ENCODE peak calls at places on chromosome 5, in six cellular contexts. One of them, this sample, is unnamed.

GRCh38 chr5:180301253-180301652 is 9.4 kb upstream of the MAPK9 start:
- DNase-seq in cardiac fibroblast: no peak
- DNase-seq in foreskin fibroblast: no peak
- DNase-seq in pancreas: no peak
- DNase-seq in HCT116: no peak
- DNase-seq in NB4: no peak
- DNase-seq in this sample: no peak

GRCh38 chr5:15433709-15434108 is 66.3 kb upstream of the FBXL7 start:
- DNase-seq in cardiac fibroblast: no peak
- DNase-seq in pancreas: no peak
- DNase-seq in foreskin fibroblast: no peak
- DNase-seq in HCT116: no peak
- DNase-seq in NB4: no peak
- DNase-seq in this sample: no peak

GRCh38 chr5:36928947-36929346 is 52.4 kb downstream of the NIPBL start:
- DNase-seq in HCT116: no peak
- DNase-seq in NB4: no peak
- DNase-seq in cardiac fibroblast: peak; percentile 52
- DNase-seq in pancreas: no peak
- DNase-seq in foreskin fibroblast: peak; percentile 77
- DNase-seq in this sample: no peak

GRCh38 chr5:72402381-72402890 is 82.3 kb downstream of the PTCD2 start:
- DNase-seq in foreskin fibroblast: peak; percentile 83
- DNase-seq in HCT116: no peak
- DNase-seq in cardiac fibroblast: no peak
- DNase-seq in pancreas: no peak
- DNase-seq in NB4: no peak
- DNase-seq in this sample: no peak

GRCh38 chr5:66840527-66841013 is 244.4 kb downstream of the MAST4 start:
- DNase-seq in NB4: peak; percentile 77
- DNase-seq in pancreas: no peak
- DNase-seq in cardiac fibroblast: no peak
- DNase-seq in HCT116: no peak
- DNase-seq in foreskin fibroblast: peak; percentile 44
- DNase-seq in this sample: no peak

GRCh38 chr5:172548311-172548731 is 92.7 kb upstream of the NEURL1B start:
- DNase-seq in foreskin fibroblast: no peak
- DNase-seq in cardiac fibroblast: no peak
- DNase-seq in pancreas: no peak
- DNase-seq in HCT116: no peak
- DNase-seq in NB4: no peak
- DNase-seq in this sample: no peak

GRCh38 chr5:154900071-154900470 is 37.9 kb downstream of the GEMIN5 start:
- DNase-seq in NB4: no peak
- DNase-seq in HCT116: no peak
- DNase-seq in pancreas: no peak
- DNase-seq in foreskin fibroblast: no peak
- DNase-seq in cardiac fibroblast: no peak
- DNase-seq in this sample: no peak

GRCh38 chr5:87151547-87151946 is 116.1 kb upstream of the RASA1 start:
- DNase-seq in HCT116: no peak
- DNase-seq in cardiac fibroblast: peak; percentile 58
- DNase-seq in foreskin fibroblast: peak; percentile 94
- DNase-seq in NB4: peak; percentile 47
- DNase-seq in pancreas: no peak
- DNase-seq in this sample: no peak

GRCh38 chr5:180771839-180772238 is 30.8 kb downstream of the MGAT1 start:
- DNase-seq in pancreas: no peak
- DNase-seq in cardiac fibroblast: no peak
- DNase-seq in NB4: no peak
- DNase-seq in foreskin fibroblast: no peak
- DNase-seq in HCT116: no peak
- DNase-seq in this sample: no peak

GRCh38 chr5:52638732-52639131 is 149.0 kb upstream of the ITGA1 start:
- DNase-seq in foreskin fibroblast: no peak
- DNase-seq in pancreas: no peak
- DNase-seq in HCT116: no peak
- DNase-seq in cardiac fibroblast: no peak
- DNase-seq in NB4: no peak
- DNase-seq in this sample: no peak

GRCh38 chr5:114174837-114175236 is 187.0 kb upstream of the KCNN2 start:
- DNase-seq in pancreas: no peak
- DNase-seq in foreskin fibroblast: no peak
- DNase-seq in cardiac fibroblast: peak; percentile 14
- DNase-seq in NB4: no peak
- DNase-seq in HCT116: no peak
- DNase-seq in this sample: no peak

GRCh38 chr5:14842117-14842516 is 29.5 kb downstream of the ANKH start:
- DNase-seq in foreskin fibroblast: no peak
- DNase-seq in pancreas: no peak
- DNase-seq in cardiac fibroblast: no peak
- DNase-seq in NB4: no peak
- DNase-seq in HCT116: no peak
- DNase-seq in this sample: no peak

GRCh38 chr5:35166043-35166442 is 64.2 kb downstream of the PRLR start:
- DNase-seq in pancreas: no peak
- DNase-seq in cardiac fibroblast: no peak
- DNase-seq in foreskin fibroblast: peak; percentile 36
- DNase-seq in HCT116: no peak
- DNase-seq in NB4: no peak
- DNase-seq in this sample: no peak
- TF ChIP-seq CTCF in pancreas: no peak
- TF ChIP-seq CTCF in cardiac fibroblast: peak; percentile 37
- TF ChIP-seq CTCF in foreskin fibroblast: peak; percentile 6
- TF ChIP-seq CTCF in HCT116: peak; percentile 36
- TF ChIP-seq CTCF in NB4: no peak
- TF ChIP-seq CTCF in this sample: peak; percentile 13

DNA sequence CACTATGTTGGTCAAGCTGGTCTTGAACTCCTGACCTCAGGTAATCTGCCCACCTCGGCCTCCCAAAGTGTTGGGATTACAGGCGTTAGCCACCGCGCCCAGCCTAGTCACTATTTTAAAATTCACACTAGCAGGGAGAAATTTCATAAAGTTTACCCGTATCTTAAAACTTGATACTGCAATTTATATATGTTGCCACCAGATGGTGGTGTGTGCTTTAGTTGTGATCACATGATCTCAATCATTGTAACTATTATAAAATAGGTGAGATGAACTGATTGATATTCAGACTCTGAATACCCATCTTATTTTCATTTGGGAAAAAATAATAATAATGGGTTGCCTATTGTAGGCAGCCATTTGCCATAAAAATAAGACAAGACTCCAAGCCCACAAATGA is 1330.4 kb upstream of the WWC1 start:
- DNase-seq in NB4: peak; percentile 8
- DNase-seq in cardiac fibroblast: peak; percentile 2
- DNase-seq in HCT116: no peak
- DNase-seq in pancreas: no peak
- DNase-seq in foreskin fibroblast: peak; percentile 34
- DNase-seq in this sample: no peak
- TF ChIP-seq CTCF in NB4: no peak
- TF ChIP-seq CTCF in cardiac fibroblast: no peak
- TF ChIP-seq CTCF in HCT116: peak; percentile 24
- TF ChIP-seq CTCF in pancreas: peak; percentile 21
- TF ChIP-seq CTCF in foreskin fibroblast: no peak
- TF ChIP-seq CTCF in this sample: peak; percentile 72

DNA sequence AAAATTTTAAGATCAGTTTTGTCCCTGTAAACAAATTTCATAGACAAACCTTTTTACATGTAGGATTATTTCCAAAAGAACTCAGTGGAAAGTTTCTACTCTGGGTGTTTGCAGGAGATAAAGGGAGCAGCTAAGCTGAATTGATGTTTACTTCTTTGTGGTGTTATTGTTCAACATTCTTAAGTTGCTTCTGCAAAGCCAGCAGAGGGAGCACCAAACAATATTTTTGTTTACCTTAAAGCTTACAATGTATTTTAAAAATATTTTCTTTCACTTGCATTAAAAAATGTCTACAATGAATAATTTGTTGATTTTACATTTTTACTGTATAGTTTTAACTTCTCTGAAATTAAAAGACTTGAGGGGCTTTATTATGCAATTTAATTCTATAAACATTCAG is 135.5 kb downstream of the ATG10 start:
- DNase-seq in HCT116: no peak
- DNase-seq in foreskin fibroblast: peak; percentile 58
- DNase-seq in pancreas: no peak
- DNase-seq in cardiac fibroblast: peak; percentile 64
- DNase-seq in NB4: peak; percentile 16
- DNase-seq in this sample: no peak
- TF ChIP-seq CTCF in HCT116: peak; percentile 52
- TF ChIP-seq CTCF in foreskin fibroblast: peak; percentile 50
- TF ChIP-seq CTCF in pancreas: no peak
- TF ChIP-seq CTCF in cardiac fibroblast: peak; percentile 49
- TF ChIP-seq CTCF in NB4: peak; percentile 24
- TF ChIP-seq CTCF in this sample: peak; percentile 75

DNA sequence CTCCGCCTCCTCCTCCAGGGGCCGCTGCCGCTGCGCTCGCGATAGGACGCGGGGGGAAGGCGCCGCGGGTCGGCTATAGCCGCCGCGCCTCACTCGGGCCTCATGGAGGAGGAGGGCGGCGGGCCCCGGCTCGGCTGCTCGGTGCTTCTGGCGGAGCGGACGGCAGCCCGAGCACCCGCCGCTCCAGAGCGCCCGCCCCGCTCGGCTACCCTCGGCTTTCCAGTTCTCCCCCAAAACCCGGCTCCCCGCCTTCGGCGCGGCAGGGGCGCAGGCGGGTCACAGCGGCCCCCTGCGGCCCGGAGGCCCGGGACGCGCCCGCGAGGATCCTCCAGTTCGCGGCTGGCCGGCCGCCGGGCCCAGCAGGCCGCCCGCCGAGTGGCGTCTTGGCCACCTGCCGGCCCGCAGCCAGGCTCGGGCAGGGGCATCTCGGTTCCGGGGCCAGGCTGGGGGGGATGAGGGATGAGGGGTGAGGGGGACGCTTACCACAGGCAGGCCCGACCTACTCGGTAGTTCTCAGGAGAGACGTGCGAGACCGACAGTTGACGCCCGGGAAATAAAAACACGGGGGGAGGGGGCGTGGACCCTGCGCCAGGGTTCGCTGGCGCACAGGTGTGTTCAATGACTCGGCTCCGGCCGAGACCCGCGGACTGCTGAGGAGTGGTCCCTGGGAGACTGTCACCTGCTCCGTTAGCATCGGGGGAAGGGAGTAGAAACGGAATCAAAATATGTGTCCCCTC is at the start of gene PAIP1:
- DNase-seq in NB4: peak; percentile 91
- DNase-seq in pancreas: peak; percentile 85
- DNase-seq in foreskin fibroblast: peak; percentile 94
- DNase-seq in cardiac fibroblast: peak; percentile 92
- DNase-seq in HCT116: peak; percentile 64
- DNase-seq in this sample: peak; percentile 93
- TF ChIP-seq CTCF in NB4: peak; percentile 38
- TF ChIP-seq CTCF in pancreas: peak; percentile 64
- TF ChIP-seq CTCF in foreskin fibroblast: peak; percentile 36
- TF ChIP-seq CTCF in cardiac fibroblast: peak; percentile 4
- TF ChIP-seq CTCF in HCT116: peak; percentile 57
- TF ChIP-seq CTCF in this sample: peak; percentile 85

GRCh38 chr5:133260715-133261114 is 208.9 kb downstream of the HSPA4 start:
- DNase-seq in pancreas: no peak
- DNase-seq in foreskin fibroblast: no peak
- DNase-seq in HCT116: no peak
- DNase-seq in NB4: no peak
- DNase-seq in cardiac fibroblast: no peak
- DNase-seq in this sample: peak; percentile 46
- TF ChIP-seq CTCF in pancreas: no peak
- TF ChIP-seq CTCF in foreskin fibroblast: no peak
- TF ChIP-seq CTCF in HCT116: peak; percentile 37
- TF ChIP-seq CTCF in NB4: no peak
- TF ChIP-seq CTCF in cardiac fibroblast: no peak
- TF ChIP-seq CTCF in this sample: peak; percentile 39

GRCh38 chr5:38500861-38501260 is 55.6 kb downstream of the LIFR start:
- DNase-seq in pancreas: no peak
- DNase-seq in NB4: no peak
- DNase-seq in foreskin fibroblast: peak; percentile 88
- DNase-seq in cardiac fibroblast: peak; percentile 32
- DNase-seq in HCT116: no peak
- DNase-seq in this sample: no peak

GRCh38 chr5:38494175-38494574 is 62.3 kb downstream of the LIFR start:
- DNase-seq in NB4: no peak
- DNase-seq in cardiac fibroblast: no peak
- DNase-seq in HCT116: no peak
- DNase-seq in foreskin fibroblast: no peak
- DNase-seq in pancreas: no peak
- DNase-seq in this sample: no peak

DNA sequence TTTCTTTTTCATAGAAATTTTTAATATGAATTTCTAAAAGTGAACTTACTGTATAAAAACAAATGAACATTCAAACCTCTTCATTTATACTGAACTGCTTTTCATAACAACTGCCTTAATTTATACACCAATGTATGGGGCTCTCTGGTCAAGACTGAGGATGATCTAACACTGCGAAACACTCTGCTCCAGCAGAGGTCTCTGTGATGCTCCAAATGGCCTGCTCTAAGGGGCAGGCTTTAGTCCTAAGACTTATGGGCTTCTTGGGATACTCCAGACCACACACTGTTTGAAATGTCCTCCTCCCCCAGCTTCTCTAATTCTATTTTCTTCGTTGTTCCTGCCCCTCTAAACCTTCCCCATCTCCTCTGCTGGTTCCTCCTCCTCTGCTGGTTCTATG is 58.5 kb downstream of the LIFR start:
- DNase-seq in HCT116: peak; percentile 12
- DNase-seq in foreskin fibroblast: peak; percentile 53
- DNase-seq in NB4: peak; percentile 19
- DNase-seq in cardiac fibroblast: peak; percentile 51
- DNase-seq in pancreas: no peak
- DNase-seq in this sample: no peak
- TF ChIP-seq CTCF in HCT116: peak; percentile 17
- TF ChIP-seq CTCF in foreskin fibroblast: peak; percentile 27
- TF ChIP-seq CTCF in NB4: peak; percentile 4
- TF ChIP-seq CTCF in cardiac fibroblast: peak; percentile 23
- TF ChIP-seq CTCF in pancreas: no peak
- TF ChIP-seq CTCF in this sample: peak; percentile 43

GRCh38 chr5:141780240-141780951 is 97.8 kb downstream of the PCDH1 start:
- DNase-seq in pancreas: no peak
- DNase-seq in NB4: no peak
- DNase-seq in HCT116: no peak
- DNase-seq in foreskin fibroblast: no peak
- DNase-seq in cardiac fibroblast: no peak
- DNase-seq in this sample: no peak
- TF ChIP-seq CTCF in pancreas: no peak
- TF ChIP-seq CTCF in NB4: no peak
- TF ChIP-seq CTCF in HCT116: no peak
- TF ChIP-seq CTCF in foreskin fibroblast: no peak
- TF ChIP-seq CTCF in cardiac fibroblast: no peak
- TF ChIP-seq CTCF in this sample: no peak

GRCh38 chr5:148438911-148439310 is 55.2 kb downstream of the FBXO38 start:
- DNase-seq in NB4: no peak
- DNase-seq in pancreas: no peak
- DNase-seq in foreskin fibroblast: no peak
- DNase-seq in cardiac fibroblast: no peak
- DNase-seq in HCT116: no peak
- DNase-seq in this sample: no peak
- TF ChIP-seq CTCF in NB4: no peak
- TF ChIP-seq CTCF in pancreas: no peak
- TF ChIP-seq CTCF in foreskin fibroblast: no peak
- TF ChIP-seq CTCF in cardiac fibroblast: no peak
- TF ChIP-seq CTCF in HCT116: no peak
- TF ChIP-seq CTCF in this sample: no peak

GRCh38 chr5:68333649-68334549 is 118.3 kb downstream of the PIK3R1 start:
- DNase-seq in pancreas: no peak
- DNase-seq in NB4: peak; percentile 30
- DNase-seq in cardiac fibroblast: peak; percentile 82
- DNase-seq in HCT116: peak; percentile 89
- DNase-seq in foreskin fibroblast: peak; percentile 94
- DNase-seq in this sample: no peak
- TF ChIP-seq CTCF in pancreas: no peak
- TF ChIP-seq CTCF in NB4: no peak
- TF ChIP-seq CTCF in cardiac fibroblast: peak; percentile 45
- TF ChIP-seq CTCF in HCT116: peak; percentile 43
- TF ChIP-seq CTCF in foreskin fibroblast: peak; percentile 30
- TF ChIP-seq CTCF in this sample: peak; percentile 53